ENCODE peak calls at places on chromosome 9, in six cellular contexts. I, T, F, D, E and G are unnamed samples.
A peak's percentile ranks its signal among the peaks of the same experiment; 100 is the strongest.

GRCh38 chr9:112447283-112447761 is 39.3 kb upstream of the KIAA1958 start:
- DNase-seq in I (no peak), T (no peak), F (peak; percentile 38), D (no peak), E (no peak), G (no peak)

GRCh38 chr9:113519401-113520108 is 56.0 kb downstream of the RGS3 start:
- DNase-seq in I (no peak), T (no peak), F (no peak), D (no peak), E (no peak), G (no peak)

GRCh38 chr9:106920701-106921283 is 57.8 kb downstream of the ZNF462 start:
- DNase-seq in I (no peak), T (no peak), F (no peak), D (no peak), E (no peak), G (peak; percentile 33)

GRCh38 chr9:121055642-121056143 is 5.6 kb upstream of the C5 start:
- DNase-seq in I (no peak), T (no peak), F (no peak), D (peak; percentile 15), E (no peak), G (no peak)

GRCh38 chr9:5879419-5880181 is 11.1 kb upstream of the MLANA start:
- DNase-seq in I (no peak), T (no peak), F (peak; percentile 37), D (peak; percentile 73), E (no peak), G (no peak)

GRCh38 chr9:114616684-114617520 is 5.8 kb downstream of the TMEM268 start:
- DNase-seq in I (no peak), T (no peak), F (no peak), D (peak; percentile 77), E (no peak), G (no peak)

GRCh38 chr9:32942755-32943460 is 58.5 kb downstream of the APTX start:
- DNase-seq in I (no peak), T (no peak), F (no peak), D (no peak), E (no peak), G (no peak)

GRCh38 chr9:118148990-118149389 is 444.8 kb downstream of the TLR4 start:
- DNase-seq in I (no peak), T (no peak), F (no peak), D (no peak), E (no peak), G (no peak)

GRCh38 chr9:87337335-87338074 is 160.2 kb upstream of the DAPK1 start:
- DNase-seq in I (no peak), T (peak; percentile 25), F (no peak), D (no peak), E (no peak), G (no peak)

GRCh38 chr9:76114144-76114543 is 223.7 kb downstream of the PCSK5 start:
- DNase-seq in I (no peak), T (no peak), F (no peak), D (no peak), E (no peak), G (no peak)

GRCh38 chr9:88387733-88388202 is 476 bp upstream of the SPIN1 start:
- DNase-seq in I (peak; percentile 51), T (no peak), F (peak; percentile 56), D (peak; percentile 53), E (no peak), G (peak; percentile 65)

GRCh38 chr9:18542837-18543405 is 69.0 kb downstream of the ADAMTSL1 start:
- DNase-seq in I (no peak), T (no peak), F (no peak), D (no peak), E (no peak), G (no peak)

GRCh38 chr9:136043386-136044054 is 51.6 kb downstream of the NACC2 start:
- DNase-seq in I (no peak), T (no peak), F (no peak), D (peak; percentile 98), E (no peak), G (no peak)

GRCh38 chr9:96858018-96858573 is 3.8 kb upstream of the ZNF782 start:
- DNase-seq in I (no peak), T (no peak), F (no peak), D (no peak), E (no peak), G (no peak)

GRCh38 chr9:117488659-117489058 is 73.8 kb upstream of the ASTN2 start:
- DNase-seq in I (no peak), T (no peak), F (no peak), D (no peak), E (no peak), G (no peak)

GRCh38 chr9:36882117-36882465 is 152.0 kb downstream of the PAX5 start:
- DNase-seq in I (no peak), T (no peak), F (no peak), D (no peak), E (no peak), G (no peak)

GRCh38 chr9:76415154-76415553 is 20.9 kb upstream of the RFK start:
- DNase-seq in I (no peak), T (no peak), F (no peak), D (no peak), E (no peak), G (no peak)

GRCh38 chr9:26341545-26341944 is 551.1 kb downstream of the CAAP1 start:
- DNase-seq in I (no peak), T (no peak), F (no peak), D (no peak), E (no peak), G (no peak)